ENCODE peak calls at places on chromosomes 5 and 9, in seven cellular contexts. F is stimulated activated CD8-positive, alpha-beta memory T cell treated with anti-CD3 and anti-CD28 coated beads, Interleukin-15, amount 100 ng/mL, for 4 hours; P is activated CD8-positive, alpha-beta memory T cell treated with anti-CD3 and anti-CD28 coated beads for 48 hours; S is stimulated activated CD4-positive, alpha-beta T cell treated with anti-CD3 and anti-CD28 coated beads, Interleukin-2, amount 100 ng/mL, for 24 hours; U is iris pigment epithelial cell; T is GM12891; I is EL. N is an unnamed sample.
A peak's percentile ranks its signal among the peaks of the same experiment; 100 is the strongest.

GRCh38 chr9:124251188-124251587 is 6.6 kb upstream of the NEK6 start:
- DNase-seq in F (no peak), P (no peak), S (no peak), U (no peak), T (no peak), I (no peak), N (no peak)

GRCh38 chr9:130444565-130445221 is at the start of gene ASS1:
- DNase-seq in F (peak; percentile 42), P (no peak), S (peak; percentile 71), U (no peak), T (no peak), I (peak; percentile 51), N (no peak)

GRCh38 chr5:173228639-173229380 is 6.2 kb downstream of the NKX2-5 start:
- DNase-seq in F (no peak), P (no peak), S (no peak), U (no peak), T (no peak), I (no peak), N (no peak)

GRCh38 chr5:15366676-15367391 is 133.1 kb upstream of the FBXL7 start:
- DNase-seq in F (no peak), P (no peak), S (no peak), U (peak; percentile 96), T (no peak), I (peak; percentile 17), N (no peak)

GRCh38 chr9:116101516-116101915 is 52.1 kb upstream of the PAPPA start:
- DNase-seq in F (no peak), P (no peak), S (no peak), U (peak; percentile 94), T (no peak), I (peak; percentile 66), N (no peak)

GRCh38 chr5:32258406-32258805 is 54.3 kb downstream of the MTMR12 start:
- DNase-seq in F (no peak), P (no peak), S (no peak), U (peak; percentile 21), T (no peak), I (no peak), N (no peak)

GRCh38 chr5:38479315-38479904 is 77.0 kb downstream of the LIFR start:
- DNase-seq in F (no peak), P (no peak), S (no peak), U (no peak), T (no peak), I (no peak), N (no peak)

GRCh38 chr5:37840036-37840909 is at the start of gene GDNF:
- DNase-seq in F (no peak), P (no peak), S (peak; percentile 2), U (peak; percentile 47), T (peak; percentile 12), I (peak; percentile 77), N (peak; percentile 15)

GRCh38 chr9:87554976-87555375 is 57.3 kb downstream of the DAPK1 start:
- DNase-seq in F (no peak), P (no peak), S (no peak), U (no peak), T (no peak), I (no peak), N (no peak)

GRCh38 chr5:9726931-9727330 is 96.8 kb upstream of the TAS2R1 start:
- DNase-seq in F (no peak), P (no peak), S (no peak), U (no peak), T (no peak), I (no peak), N (no peak)

GRCh38 chr5:52564594-52564993 is 223.1 kb upstream of the ITGA1 start:
- DNase-seq in F (no peak), P (no peak), S (no peak), U (no peak), T (no peak), I (no peak), N (no peak)

GRCh38 chr5:97764700-97765099 is 581.7 kb upstream of the RIOK2 start:
- DNase-seq in F (no peak), P (no peak), S (no peak), U (peak; percentile 93), T (no peak), I (peak; percentile 73), N (no peak)

N was measured in GM12892.